ENCODE peak calls at places on chromosomes 6 and 20, in five cellular contexts. One of them, this sample, is unnamed.

GRCh38 chr6:154815938-154816820 is 83.0 kb downstream of the SCAF8 start:
- DNase-seq in prostate gland: no peak
- DNase-seq in spleen: no peak
- DNase-seq in heart left ventricle: no peak
- DNase-seq in breast epithelium: no peak
- DNase-seq in this sample: no peak

GRCh38 chr6:157853018-157853805 is 30.2 kb downstream of the SNX9 start:
- DNase-seq in breast epithelium: no peak
- DNase-seq in heart left ventricle: no peak
- DNase-seq in spleen: no peak
- DNase-seq in prostate gland: no peak
- DNase-seq in this sample: no peak

GRCh38 chr6:57177545-57178225 is 5.6 kb downstream of the BAG2 start:
- DNase-seq in heart left ventricle: peak
- DNase-seq in breast epithelium: no peak
- DNase-seq in spleen: no peak
- DNase-seq in prostate gland: no peak
- DNase-seq in this sample: peak

GRCh38 chr6:16688984-16689636 is 72.2 kb downstream of the ATXN1 start:
- DNase-seq in spleen: no peak
- DNase-seq in heart left ventricle: no peak
- DNase-seq in prostate gland: no peak
- DNase-seq in breast epithelium: no peak
- DNase-seq in this sample: no peak

GRCh38 chr6:158131926-158132325 is 36.1 kb downstream of the SERAC1 start:
- DNase-seq in prostate gland: no peak
- DNase-seq in breast epithelium: no peak
- DNase-seq in spleen: no peak
- DNase-seq in heart left ventricle: no peak
- DNase-seq in this sample: no peak

GRCh38 chr6:13729891-13730290 is 18.3 kb upstream of the RANBP9 start:
- DNase-seq in prostate gland: no peak
- DNase-seq in spleen: no peak
- DNase-seq in heart left ventricle: no peak
- DNase-seq in breast epithelium: no peak
- DNase-seq in this sample: no peak

GRCh38 chr6:41022294-41022693 is 16.7 kb downstream of the UNC5CL start:
- DNase-seq in prostate gland: no peak
- DNase-seq in heart left ventricle: no peak
- DNase-seq in breast epithelium: no peak
- DNase-seq in spleen: no peak
- DNase-seq in this sample: no peak

GRCh38 chr6:109687271-109687721 is 3.7 kb downstream of the AK9 start:
- DNase-seq in breast epithelium: no peak
- DNase-seq in spleen: no peak
- DNase-seq in prostate gland: no peak
- DNase-seq in heart left ventricle: no peak
- DNase-seq in this sample: no peak

GRCh38 chr6:70072540-70073179 is 206.3 kb downstream of the COL19A1 start:
- DNase-seq in spleen: no peak
- DNase-seq in prostate gland: no peak
- DNase-seq in heart left ventricle: no peak
- DNase-seq in breast epithelium: no peak
- DNase-seq in this sample: no peak

GRCh38 chr20:50450961-50451752 is 59.0 kb upstream of the PTPN1 start:
- DNase-seq in heart left ventricle: no peak
- DNase-seq in breast epithelium: no peak
- DNase-seq in prostate gland: no peak
- DNase-seq in spleen: peak
- DNase-seq in this sample: no peak

GRCh38 chr20:63700199-63701050 is 4.0 kb downstream of the TNFRSF6B start:
- DNase-seq in spleen: peak
- DNase-seq in heart left ventricle: peak
- DNase-seq in prostate gland: no peak
- DNase-seq in breast epithelium: no peak
- DNase-seq in this sample: peak

GRCh38 chr6:108737594-108738546 is 110.4 kb upstream of the ARMC2 start:
- DNase-seq in breast epithelium: no peak
- DNase-seq in heart left ventricle: no peak
- DNase-seq in spleen: no peak
- DNase-seq in prostate gland: no peak
- DNase-seq in this sample: no peak

GRCh38 chr6:2765896-2766766 is 938 bp downstream of the WRNIP1 start:
- DNase-seq in heart left ventricle: peak
- DNase-seq in spleen: peak
- DNase-seq in prostate gland: peak
- DNase-seq in breast epithelium: peak
- DNase-seq in this sample: peak
- TF ChIP-seq POLR2A in heart left ventricle: no peak
- TF ChIP-seq POLR2A in spleen: no peak
- TF ChIP-seq POLR2A in prostate gland: no peak
- TF ChIP-seq POLR2A in breast epithelium: no peak
- TF ChIP-seq POLR2A in this sample: no peak

GRCh38 chr6:104862456-104862855 is 2.7 kb upstream of the HACE1 start:
- DNase-seq in heart left ventricle: no peak
- DNase-seq in breast epithelium: no peak
- DNase-seq in spleen: no peak
- DNase-seq in prostate gland: no peak
- DNase-seq in this sample: no peak

GRCh38 chr6:104860221-104860620 is 502 bp upstream of the HACE1 start:
- DNase-seq in spleen: no peak
- DNase-seq in heart left ventricle: no peak
- DNase-seq in prostate gland: peak
- DNase-seq in breast epithelium: no peak
- DNase-seq in this sample: no peak

GRCh38 chr6:104855507-104855906 is 4.2 kb downstream of the HACE1 start:
- DNase-seq in prostate gland: no peak
- DNase-seq in spleen: no peak
- DNase-seq in heart left ventricle: no peak
- DNase-seq in breast epithelium: no peak
- DNase-seq in this sample: no peak

DNA sequence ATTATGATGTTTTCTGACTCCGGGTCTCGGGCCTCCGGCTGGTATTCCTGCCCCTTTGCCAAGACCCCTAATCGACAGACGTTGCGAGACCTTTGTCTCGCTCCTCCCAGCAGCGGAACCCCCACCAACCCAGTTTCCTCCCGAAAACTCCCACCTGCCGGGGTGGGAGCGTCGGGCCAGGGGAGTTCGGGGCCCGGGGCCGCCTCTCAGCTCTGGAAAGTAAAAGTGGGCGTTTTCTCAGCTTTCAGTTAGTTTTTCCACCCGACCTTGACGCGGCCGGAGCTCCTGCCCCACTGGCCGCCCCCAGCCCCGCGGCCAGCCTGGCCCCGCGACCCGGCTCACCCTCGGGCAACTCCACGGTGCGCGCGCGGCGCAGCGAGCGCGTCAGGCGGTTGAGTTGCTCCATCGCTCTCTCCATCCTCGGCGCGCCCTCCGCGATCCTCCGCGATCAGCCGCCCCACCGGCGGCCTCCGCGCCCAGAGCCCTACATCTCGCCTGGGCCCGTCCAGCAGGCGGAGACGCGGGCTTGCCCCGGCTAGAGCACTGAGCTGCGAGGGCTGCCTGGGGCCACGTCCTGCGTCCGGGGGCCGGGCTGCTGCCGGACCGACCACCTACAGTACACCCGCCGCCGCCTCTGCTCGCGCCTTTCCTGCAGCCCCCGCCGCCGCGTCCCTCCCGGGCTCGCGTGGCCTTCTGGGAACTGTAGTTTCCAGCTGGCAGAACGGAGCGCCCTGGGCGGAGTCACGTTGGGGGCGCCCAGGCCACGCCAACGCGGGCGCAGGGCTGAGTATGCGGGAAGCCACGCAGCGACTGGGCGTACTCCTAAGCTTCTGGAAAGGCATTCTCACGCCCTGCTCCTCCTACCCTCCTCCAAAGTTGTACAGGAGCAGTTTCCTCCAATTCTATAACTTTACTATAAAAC is at the start of gene HACE1:
- DNase-seq in spleen: peak
- DNase-seq in breast epithelium: peak
- DNase-seq in prostate gland: peak
- DNase-seq in heart left ventricle: peak
- DNase-seq in this sample: peak
- TF ChIP-seq POLR2A in spleen: no peak
- TF ChIP-seq POLR2A in breast epithelium: no peak
- TF ChIP-seq POLR2A in prostate gland: peak
- TF ChIP-seq POLR2A in heart left ventricle: peak
- TF ChIP-seq POLR2A in this sample: no peak

GRCh38 chr20:57397004-57397692 is 6.0 kb downstream of the RBM38 start:
- DNase-seq in heart left ventricle: no peak
- DNase-seq in spleen: peak
- DNase-seq in prostate gland: no peak
- DNase-seq in breast epithelium: no peak
- DNase-seq in this sample: no peak

GRCh38 chr20:57396638-57397003 is 5.4 kb downstream of the RBM38 start:
- DNase-seq in prostate gland: no peak
- DNase-seq in heart left ventricle: no peak
- DNase-seq in breast epithelium: no peak
- DNase-seq in spleen: no peak
- DNase-seq in this sample: no peak

GRCh38 chr20:57396212-57396611 is 5.0 kb downstream of the RBM38 start:
- DNase-seq in spleen: peak
- DNase-seq in breast epithelium: no peak
- DNase-seq in heart left ventricle: no peak
- DNase-seq in prostate gland: no peak
- DNase-seq in this sample: no peak

GRCh38 chr20:57394087-57395082 is 3.2 kb downstream of the RBM38 start:
- DNase-seq in breast epithelium: no peak
- DNase-seq in prostate gland: no peak
- DNase-seq in spleen: peak
- DNase-seq in heart left ventricle: peak
- DNase-seq in this sample: no peak

DNA sequence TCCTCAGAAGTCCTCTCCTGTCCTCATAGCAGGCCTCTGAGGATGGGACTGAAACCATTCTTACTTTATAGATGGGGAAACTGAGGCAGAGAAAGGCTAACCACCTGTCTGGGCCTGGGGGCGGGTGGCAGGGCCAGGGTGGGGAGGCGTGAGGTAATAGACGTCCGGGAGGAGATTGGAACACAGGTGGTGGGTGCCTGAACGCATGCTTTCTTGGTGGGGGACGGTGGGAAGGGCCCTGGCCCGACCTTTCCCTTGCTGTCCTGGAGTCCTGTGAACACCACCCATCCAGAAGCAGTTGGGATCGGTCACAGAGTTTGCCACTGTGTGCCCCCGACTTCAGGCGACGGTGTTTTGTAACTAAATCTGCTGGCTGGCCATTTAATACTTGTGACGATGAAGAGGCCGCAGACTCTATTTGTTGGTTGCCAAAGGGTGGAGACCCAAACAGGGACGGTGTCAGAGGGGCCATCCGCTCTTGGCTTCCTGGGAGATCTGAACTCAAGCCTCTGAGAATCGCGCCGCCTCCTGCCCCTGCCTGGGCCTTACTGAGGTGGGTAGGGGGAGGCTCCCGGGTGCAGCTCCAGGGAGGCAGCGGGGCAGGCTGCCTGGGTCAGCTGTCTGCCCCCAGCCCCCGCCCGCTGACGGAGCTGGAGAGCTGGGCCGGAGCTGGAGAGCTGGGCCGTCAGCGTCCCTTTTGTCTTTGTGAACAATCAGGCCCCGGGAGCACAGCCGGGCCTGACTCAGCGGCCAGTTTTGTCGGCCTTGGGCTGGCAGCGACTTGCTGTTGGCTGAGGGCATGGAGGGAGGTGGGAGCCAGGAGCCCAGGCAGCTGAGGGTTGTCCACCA is 4.1 kb downstream of the RBM38 start:
- DNase-seq in heart left ventricle: peak
- DNase-seq in prostate gland: peak
- DNase-seq in spleen: peak
- DNase-seq in breast epithelium: peak
- DNase-seq in this sample: no peak
- TF ChIP-seq POLR2A in heart left ventricle: peak
- TF ChIP-seq POLR2A in prostate gland: no peak
- TF ChIP-seq POLR2A in spleen: no peak
- TF ChIP-seq POLR2A in breast epithelium: no peak
- TF ChIP-seq POLR2A in this sample: no peak

DNA sequence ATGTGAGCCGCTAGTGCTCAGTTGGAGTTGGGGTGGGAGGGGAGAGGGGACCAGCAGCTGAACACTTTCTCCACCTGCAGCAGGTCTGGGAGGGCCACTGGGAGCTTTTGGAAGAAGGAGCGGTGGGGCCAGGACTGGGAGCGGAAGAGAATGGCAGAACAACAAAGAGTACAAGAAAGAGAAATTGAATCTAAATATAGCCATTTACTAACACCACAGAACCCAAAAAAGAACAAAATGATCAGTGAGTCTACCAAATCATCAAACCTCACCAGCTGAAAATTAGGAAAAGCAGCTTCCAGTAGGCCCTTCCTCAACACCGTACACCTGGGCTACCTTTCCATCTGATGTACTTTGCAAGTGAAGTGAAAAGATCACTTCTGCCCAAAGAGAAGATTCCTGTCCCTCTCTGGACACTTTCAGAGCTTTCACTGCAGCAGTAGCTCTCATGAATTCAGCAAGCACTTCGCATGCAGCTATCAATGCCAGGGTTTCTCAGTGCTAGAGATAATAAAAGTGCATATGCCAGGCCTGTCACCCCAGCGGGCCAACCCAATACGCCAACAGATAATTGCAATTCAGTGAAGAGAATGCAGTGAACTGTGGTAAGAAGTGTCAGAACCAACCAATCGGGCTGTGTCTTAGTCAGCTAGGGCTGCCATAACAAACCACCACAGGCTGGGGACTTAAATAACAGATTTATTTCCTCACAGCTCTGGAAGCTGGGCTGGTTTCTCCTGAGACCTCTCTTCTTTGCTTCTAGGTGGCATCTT is 590 bp downstream of the LY86 start:
- DNase-seq in heart left ventricle: no peak
- DNase-seq in spleen: no peak
- DNase-seq in breast epithelium: no peak
- DNase-seq in prostate gland: no peak
- DNase-seq in this sample: no peak
- TF ChIP-seq POLR2A in heart left ventricle: no peak
- TF ChIP-seq POLR2A in spleen: no peak
- TF ChIP-seq POLR2A in breast epithelium: no peak
- TF ChIP-seq POLR2A in prostate gland: no peak
- TF ChIP-seq POLR2A in this sample: no peak

DNA sequence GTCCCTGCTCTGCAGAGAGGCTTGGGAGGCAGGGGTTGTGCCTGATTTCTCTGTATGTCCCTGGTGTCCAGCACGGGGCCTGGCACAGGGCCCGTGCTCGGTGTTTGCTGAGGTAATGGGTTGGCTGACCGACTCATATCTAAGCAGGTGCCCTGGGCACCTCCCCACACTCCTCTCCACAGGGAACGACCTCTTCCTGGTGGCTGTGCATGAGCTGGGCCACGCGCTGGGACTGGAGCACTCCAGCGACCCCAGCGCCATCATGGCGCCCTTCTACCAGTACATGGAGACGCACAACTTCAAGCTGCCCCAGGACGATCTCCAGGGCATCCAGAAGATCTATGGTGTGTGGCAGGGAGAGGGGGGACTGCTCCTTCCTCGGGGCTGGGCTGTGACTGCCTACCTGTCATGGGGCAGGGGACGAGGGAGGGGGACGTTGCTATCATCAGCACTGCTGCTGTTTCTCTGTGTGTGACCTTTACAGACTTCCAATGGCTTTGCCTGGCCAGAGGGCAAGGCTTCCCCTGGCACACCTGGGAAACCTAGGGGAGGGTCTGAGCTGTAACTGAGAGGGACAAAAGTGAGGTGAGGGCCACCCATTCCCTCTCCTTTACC is 14.2 kb downstream of the MMP24OS start:
- DNase-seq in spleen: no peak
- DNase-seq in heart left ventricle: no peak
- DNase-seq in prostate gland: peak
- DNase-seq in breast epithelium: peak
- DNase-seq in this sample: no peak
- TF ChIP-seq POLR2A in spleen: no peak
- TF ChIP-seq POLR2A in heart left ventricle: no peak
- TF ChIP-seq POLR2A in prostate gland: no peak
- TF ChIP-seq POLR2A in breast epithelium: no peak
- TF ChIP-seq POLR2A in this sample: no peak